ENCODE peak calls at places on chromosomes 13 and 19, in eight cellular contexts. One of them, this sample, is unnamed.

GRCh38 chr13:19618925-19619324 is 14.5 kb upstream of the MPHOSPH8 start:
- DNase-seq in activated T-cell treated with anti-CD3 and anti-CD28 coated beads, Interleukin-2, amount 50 U/mL, for 1 hour: no peak
- DNase-seq in PC-3: peak
- DNase-seq in activated naive CD4-positive, alpha-beta T cell treated with anti-CD3 and anti-CD28 coated beads, Interleukin-2, amount 50 U/mL, for 72 hours: no peak
- DNase-seq in activated CD8-positive, alpha-beta memory T cell treated with anti-CD3 and anti-CD28 coated beads, Interleukin-2, amount 50 U/mL, for 4 hours: no peak
- DNase-seq in heart left ventricle: no peak
- DNase-seq in HT1080: peak
- DNase-seq in nucleus accumbens: no peak
- DNase-seq in this sample: peak

GRCh38 chr13:50679321-50679720 is 164.2 kb downstream of the DLEU7 start:
- DNase-seq in nucleus accumbens: no peak
- DNase-seq in HT1080: peak
- DNase-seq in activated CD8-positive, alpha-beta memory T cell treated with anti-CD3 and anti-CD28 coated beads, Interleukin-2, amount 50 U/mL, for 4 hours: no peak
- DNase-seq in activated T-cell treated with anti-CD3 and anti-CD28 coated beads, Interleukin-2, amount 50 U/mL, for 1 hour: no peak
- DNase-seq in heart left ventricle: no peak
- DNase-seq in PC-3: no peak
- DNase-seq in activated naive CD4-positive, alpha-beta T cell treated with anti-CD3 and anti-CD28 coated beads, Interleukin-2, amount 50 U/mL, for 72 hours: no peak
- DNase-seq in this sample: no peak

GRCh38 chr13:111242585-111242984 is 77.9 kb upstream of the TEX29 start:
- DNase-seq in nucleus accumbens: no peak
- DNase-seq in activated T-cell treated with anti-CD3 and anti-CD28 coated beads, Interleukin-2, amount 50 U/mL, for 1 hour: no peak
- DNase-seq in heart left ventricle: no peak
- DNase-seq in activated naive CD4-positive, alpha-beta T cell treated with anti-CD3 and anti-CD28 coated beads, Interleukin-2, amount 50 U/mL, for 72 hours: no peak
- DNase-seq in HT1080: no peak
- DNase-seq in activated CD8-positive, alpha-beta memory T cell treated with anti-CD3 and anti-CD28 coated beads, Interleukin-2, amount 50 U/mL, for 4 hours: no peak
- DNase-seq in PC-3: no peak
- DNase-seq in this sample: no peak

GRCh38 chr13:25905411-25906010 is 146.3 kb downstream of the SHISA2 start:
- DNase-seq in activated CD8-positive, alpha-beta memory T cell treated with anti-CD3 and anti-CD28 coated beads, Interleukin-2, amount 50 U/mL, for 4 hours: no peak
- DNase-seq in HT1080: peak
- DNase-seq in PC-3: peak
- DNase-seq in nucleus accumbens: no peak
- DNase-seq in activated T-cell treated with anti-CD3 and anti-CD28 coated beads, Interleukin-2, amount 50 U/mL, for 1 hour: no peak
- DNase-seq in heart left ventricle: no peak
- DNase-seq in activated naive CD4-positive, alpha-beta T cell treated with anti-CD3 and anti-CD28 coated beads, Interleukin-2, amount 50 U/mL, for 72 hours: no peak
- DNase-seq in this sample: no peak

GRCh38 chr13:68304287-68304893 is 1074.3 kb upstream of the PCDH9 start:
- DNase-seq in nucleus accumbens: no peak
- DNase-seq in heart left ventricle: no peak
- DNase-seq in activated CD8-positive, alpha-beta memory T cell treated with anti-CD3 and anti-CD28 coated beads, Interleukin-2, amount 50 U/mL, for 4 hours: no peak
- DNase-seq in HT1080: peak
- DNase-seq in PC-3: peak
- DNase-seq in activated naive CD4-positive, alpha-beta T cell treated with anti-CD3 and anti-CD28 coated beads, Interleukin-2, amount 50 U/mL, for 72 hours: no peak
- DNase-seq in activated T-cell treated with anti-CD3 and anti-CD28 coated beads, Interleukin-2, amount 50 U/mL, for 1 hour: no peak
- DNase-seq in this sample: no peak

GRCh38 chr13:29465741-29466293 is 129.7 kb downstream of the SLC7A1 start:
- DNase-seq in PC-3: peak
- DNase-seq in heart left ventricle: peak
- DNase-seq in activated T-cell treated with anti-CD3 and anti-CD28 coated beads, Interleukin-2, amount 50 U/mL, for 1 hour: no peak
- DNase-seq in nucleus accumbens: no peak
- DNase-seq in activated naive CD4-positive, alpha-beta T cell treated with anti-CD3 and anti-CD28 coated beads, Interleukin-2, amount 50 U/mL, for 72 hours: no peak
- DNase-seq in HT1080: peak
- DNase-seq in activated CD8-positive, alpha-beta memory T cell treated with anti-CD3 and anti-CD28 coated beads, Interleukin-2, amount 50 U/mL, for 4 hours: no peak
- DNase-seq in this sample: no peak

GRCh38 chr19:43101950-43102349 is 19.4 kb upstream of the PSG2 start:
- DNase-seq in nucleus accumbens: no peak
- DNase-seq in activated CD8-positive, alpha-beta memory T cell treated with anti-CD3 and anti-CD28 coated beads, Interleukin-2, amount 50 U/mL, for 4 hours: no peak
- DNase-seq in PC-3: peak
- DNase-seq in heart left ventricle: no peak
- DNase-seq in activated T-cell treated with anti-CD3 and anti-CD28 coated beads, Interleukin-2, amount 50 U/mL, for 1 hour: no peak
- DNase-seq in activated naive CD4-positive, alpha-beta T cell treated with anti-CD3 and anti-CD28 coated beads, Interleukin-2, amount 50 U/mL, for 72 hours: no peak
- DNase-seq in HT1080: peak
- DNase-seq in this sample: no peak

GRCh38 chr13:30510811-30511371 is 45.2 kb upstream of the HMGB1 start:
- DNase-seq in activated CD8-positive, alpha-beta memory T cell treated with anti-CD3 and anti-CD28 coated beads, Interleukin-2, amount 50 U/mL, for 4 hours: no peak
- DNase-seq in PC-3: no peak
- DNase-seq in HT1080: no peak
- DNase-seq in activated T-cell treated with anti-CD3 and anti-CD28 coated beads, Interleukin-2, amount 50 U/mL, for 1 hour: no peak
- DNase-seq in nucleus accumbens: no peak
- DNase-seq in heart left ventricle: no peak
- DNase-seq in activated naive CD4-positive, alpha-beta T cell treated with anti-CD3 and anti-CD28 coated beads, Interleukin-2, amount 50 U/mL, for 72 hours: no peak
- DNase-seq in this sample: no peak

GRCh38 chr19:6572217-6572616 is 18.7 kb downstream of the CD70 start:
- DNase-seq in heart left ventricle: peak
- DNase-seq in activated T-cell treated with anti-CD3 and anti-CD28 coated beads, Interleukin-2, amount 50 U/mL, for 1 hour: no peak
- DNase-seq in nucleus accumbens: peak
- DNase-seq in PC-3: no peak
- DNase-seq in activated naive CD4-positive, alpha-beta T cell treated with anti-CD3 and anti-CD28 coated beads, Interleukin-2, amount 50 U/mL, for 72 hours: no peak
- DNase-seq in HT1080: no peak
- DNase-seq in activated CD8-positive, alpha-beta memory T cell treated with anti-CD3 and anti-CD28 coated beads, Interleukin-2, amount 50 U/mL, for 4 hours: no peak
- DNase-seq in this sample: peak

GRCh38 chr13:76350399-76350798 is 535.8 kb downstream of the KCTD12 start:
- DNase-seq in activated CD8-positive, alpha-beta memory T cell treated with anti-CD3 and anti-CD28 coated beads, Interleukin-2, amount 50 U/mL, for 4 hours: no peak
- DNase-seq in activated T-cell treated with anti-CD3 and anti-CD28 coated beads, Interleukin-2, amount 50 U/mL, for 1 hour: no peak
- DNase-seq in PC-3: no peak
- DNase-seq in HT1080: no peak
- DNase-seq in heart left ventricle: no peak
- DNase-seq in activated naive CD4-positive, alpha-beta T cell treated with anti-CD3 and anti-CD28 coated beads, Interleukin-2, amount 50 U/mL, for 72 hours: no peak
- DNase-seq in nucleus accumbens: no peak
- DNase-seq in this sample: no peak

GRCh38 chr13:33524086-33524485 is 238.5 kb upstream of the STARD13 start:
- DNase-seq in activated T-cell treated with anti-CD3 and anti-CD28 coated beads, Interleukin-2, amount 50 U/mL, for 1 hour: no peak
- DNase-seq in PC-3: peak
- DNase-seq in activated CD8-positive, alpha-beta memory T cell treated with anti-CD3 and anti-CD28 coated beads, Interleukin-2, amount 50 U/mL, for 4 hours: no peak
- DNase-seq in nucleus accumbens: no peak
- DNase-seq in heart left ventricle: no peak
- DNase-seq in HT1080: peak
- DNase-seq in activated naive CD4-positive, alpha-beta T cell treated with anti-CD3 and anti-CD28 coated beads, Interleukin-2, amount 50 U/mL, for 72 hours: no peak
- DNase-seq in this sample: no peak

GRCh38 chr13:114134944-114135610 is 2.7 kb upstream of the RASA3 start:
- DNase-seq in nucleus accumbens: no peak
- DNase-seq in activated T-cell treated with anti-CD3 and anti-CD28 coated beads, Interleukin-2, amount 50 U/mL, for 1 hour: no peak
- DNase-seq in heart left ventricle: peak
- DNase-seq in activated naive CD4-positive, alpha-beta T cell treated with anti-CD3 and anti-CD28 coated beads, Interleukin-2, amount 50 U/mL, for 72 hours: no peak
- DNase-seq in PC-3: no peak
- DNase-seq in activated CD8-positive, alpha-beta memory T cell treated with anti-CD3 and anti-CD28 coated beads, Interleukin-2, amount 50 U/mL, for 4 hours: no peak
- DNase-seq in HT1080: no peak
- DNase-seq in this sample: no peak

GRCh38 chr13:42283574-42283973 is 11.6 kb downstream of the AKAP11 start:
- DNase-seq in HT1080: no peak
- DNase-seq in nucleus accumbens: no peak
- DNase-seq in activated naive CD4-positive, alpha-beta T cell treated with anti-CD3 and anti-CD28 coated beads, Interleukin-2, amount 50 U/mL, for 72 hours: no peak
- DNase-seq in activated T-cell treated with anti-CD3 and anti-CD28 coated beads, Interleukin-2, amount 50 U/mL, for 1 hour: no peak
- DNase-seq in heart left ventricle: no peak
- DNase-seq in activated CD8-positive, alpha-beta memory T cell treated with anti-CD3 and anti-CD28 coated beads, Interleukin-2, amount 50 U/mL, for 4 hours: no peak
- DNase-seq in PC-3: no peak
- DNase-seq in this sample: no peak

GRCh38 chr19:16370671-16371391 is 46.2 kb downstream of the KLF2 start:
- DNase-seq in activated T-cell treated with anti-CD3 and anti-CD28 coated beads, Interleukin-2, amount 50 U/mL, for 1 hour: peak
- DNase-seq in heart left ventricle: peak
- DNase-seq in PC-3: no peak
- DNase-seq in HT1080: no peak
- DNase-seq in nucleus accumbens: no peak
- DNase-seq in activated naive CD4-positive, alpha-beta T cell treated with anti-CD3 and anti-CD28 coated beads, Interleukin-2, amount 50 U/mL, for 72 hours: no peak
- DNase-seq in activated CD8-positive, alpha-beta memory T cell treated with anti-CD3 and anti-CD28 coated beads, Interleukin-2, amount 50 U/mL, for 4 hours: no peak
- DNase-seq in this sample: no peak

GRCh38 chr19:52171321-52172169 is at the start of gene ZNF836:
- DNase-seq in nucleus accumbens: peak
- DNase-seq in heart left ventricle: peak
- DNase-seq in HT1080: peak
- DNase-seq in activated T-cell treated with anti-CD3 and anti-CD28 coated beads, Interleukin-2, amount 50 U/mL, for 1 hour: peak
- DNase-seq in activated CD8-positive, alpha-beta memory T cell treated with anti-CD3 and anti-CD28 coated beads, Interleukin-2, amount 50 U/mL, for 4 hours: peak
- DNase-seq in activated naive CD4-positive, alpha-beta T cell treated with anti-CD3 and anti-CD28 coated beads, Interleukin-2, amount 50 U/mL, for 72 hours: peak
- DNase-seq in PC-3: peak
- DNase-seq in this sample: peak

GRCh38 chr19:5719274-5719960 is 529 bp downstream of the LONP1 start:
- DNase-seq in HT1080: no peak
- DNase-seq in heart left ventricle: no peak
- DNase-seq in nucleus accumbens: peak
- DNase-seq in activated T-cell treated with anti-CD3 and anti-CD28 coated beads, Interleukin-2, amount 50 U/mL, for 1 hour: no peak
- DNase-seq in PC-3: no peak
- DNase-seq in activated naive CD4-positive, alpha-beta T cell treated with anti-CD3 and anti-CD28 coated beads, Interleukin-2, amount 50 U/mL, for 72 hours: peak
- DNase-seq in activated CD8-positive, alpha-beta memory T cell treated with anti-CD3 and anti-CD28 coated beads, Interleukin-2, amount 50 U/mL, for 4 hours: no peak
- DNase-seq in this sample: peak

GRCh38 chr13:47437411-47437810 is 540.6 kb upstream of the HTR2A start:
- DNase-seq in PC-3: no peak
- DNase-seq in heart left ventricle: no peak
- DNase-seq in activated naive CD4-positive, alpha-beta T cell treated with anti-CD3 and anti-CD28 coated beads, Interleukin-2, amount 50 U/mL, for 72 hours: no peak
- DNase-seq in nucleus accumbens: no peak
- DNase-seq in HT1080: no peak
- DNase-seq in activated CD8-positive, alpha-beta memory T cell treated with anti-CD3 and anti-CD28 coated beads, Interleukin-2, amount 50 U/mL, for 4 hours: no peak
- DNase-seq in activated T-cell treated with anti-CD3 and anti-CD28 coated beads, Interleukin-2, amount 50 U/mL, for 1 hour: no peak
- DNase-seq in this sample: no peak

GRCh38 chr19:6767081-6767356 is 216 bp downstream of the SH2D3A start:
- DNase-seq in activated CD8-positive, alpha-beta memory T cell treated with anti-CD3 and anti-CD28 coated beads, Interleukin-2, amount 50 U/mL, for 4 hours: no peak
- DNase-seq in heart left ventricle: no peak
- DNase-seq in HT1080: no peak
- DNase-seq in activated T-cell treated with anti-CD3 and anti-CD28 coated beads, Interleukin-2, amount 50 U/mL, for 1 hour: no peak
- DNase-seq in activated naive CD4-positive, alpha-beta T cell treated with anti-CD3 and anti-CD28 coated beads, Interleukin-2, amount 50 U/mL, for 72 hours: no peak
- DNase-seq in PC-3: peak
- DNase-seq in nucleus accumbens: no peak
- DNase-seq in this sample: no peak

GRCh38 chr13:73334459-73334858 is 275.7 kb downstream of the KLF5 start:
- DNase-seq in heart left ventricle: no peak
- DNase-seq in HT1080: peak
- DNase-seq in PC-3: peak
- DNase-seq in nucleus accumbens: no peak
- DNase-seq in activated CD8-positive, alpha-beta memory T cell treated with anti-CD3 and anti-CD28 coated beads, Interleukin-2, amount 50 U/mL, for 4 hours: no peak
- DNase-seq in activated T-cell treated with anti-CD3 and anti-CD28 coated beads, Interleukin-2, amount 50 U/mL, for 1 hour: no peak
- DNase-seq in activated naive CD4-positive, alpha-beta T cell treated with anti-CD3 and anti-CD28 coated beads, Interleukin-2, amount 50 U/mL, for 72 hours: no peak
- DNase-seq in this sample: no peak

GRCh38 chr19:35136977-35137702 is 1.5 kb upstream of the FXYD1 start:
- DNase-seq in activated T-cell treated with anti-CD3 and anti-CD28 coated beads, Interleukin-2, amount 50 U/mL, for 1 hour: no peak
- DNase-seq in nucleus accumbens: no peak
- DNase-seq in HT1080: no peak
- DNase-seq in activated CD8-positive, alpha-beta memory T cell treated with anti-CD3 and anti-CD28 coated beads, Interleukin-2, amount 50 U/mL, for 4 hours: no peak
- DNase-seq in PC-3: no peak
- DNase-seq in activated naive CD4-positive, alpha-beta T cell treated with anti-CD3 and anti-CD28 coated beads, Interleukin-2, amount 50 U/mL, for 72 hours: no peak
- DNase-seq in heart left ventricle: no peak
- DNase-seq in this sample: no peak

GRCh38 chr19:29562299-29563297 is 36.8 kb downstream of the VSTM2B start:
- DNase-seq in heart left ventricle: no peak
- DNase-seq in activated T-cell treated with anti-CD3 and anti-CD28 coated beads, Interleukin-2, amount 50 U/mL, for 1 hour: no peak
- DNase-seq in PC-3: no peak
- DNase-seq in activated naive CD4-positive, alpha-beta T cell treated with anti-CD3 and anti-CD28 coated beads, Interleukin-2, amount 50 U/mL, for 72 hours: no peak
- DNase-seq in HT1080: no peak
- DNase-seq in activated CD8-positive, alpha-beta memory T cell treated with anti-CD3 and anti-CD28 coated beads, Interleukin-2, amount 50 U/mL, for 4 hours: no peak
- DNase-seq in nucleus accumbens: no peak
- DNase-seq in this sample: no peak

GRCh38 chr13:75226755-75227435 is 255.1 kb downstream of the TBC1D4 start:
- DNase-seq in HT1080: peak
- DNase-seq in heart left ventricle: no peak
- DNase-seq in PC-3: peak
- DNase-seq in activated T-cell treated with anti-CD3 and anti-CD28 coated beads, Interleukin-2, amount 50 U/mL, for 1 hour: no peak
- DNase-seq in nucleus accumbens: no peak
- DNase-seq in activated CD8-positive, alpha-beta memory T cell treated with anti-CD3 and anti-CD28 coated beads, Interleukin-2, amount 50 U/mL, for 4 hours: no peak
- DNase-seq in activated naive CD4-positive, alpha-beta T cell treated with anti-CD3 and anti-CD28 coated beads, Interleukin-2, amount 50 U/mL, for 72 hours: no peak
- DNase-seq in this sample: peak

GRCh38 chr19:652467-653389 is 10.3 kb downstream of the RNF126 start:
- DNase-seq in activated T-cell treated with anti-CD3 and anti-CD28 coated beads, Interleukin-2, amount 50 U/mL, for 1 hour: no peak
- DNase-seq in HT1080: no peak
- DNase-seq in nucleus accumbens: no peak
- DNase-seq in PC-3: no peak
- DNase-seq in heart left ventricle: peak
- DNase-seq in activated naive CD4-positive, alpha-beta T cell treated with anti-CD3 and anti-CD28 coated beads, Interleukin-2, amount 50 U/mL, for 72 hours: no peak
- DNase-seq in activated CD8-positive, alpha-beta memory T cell treated with anti-CD3 and anti-CD28 coated beads, Interleukin-2, amount 50 U/mL, for 4 hours: no peak
- DNase-seq in this sample: no peak

GRCh38 chr13:76815344-76815743 is 70.9 kb downstream of the KCTD12 start:
- DNase-seq in heart left ventricle: no peak
- DNase-seq in nucleus accumbens: no peak
- DNase-seq in HT1080: no peak
- DNase-seq in PC-3: no peak
- DNase-seq in activated naive CD4-positive, alpha-beta T cell treated with anti-CD3 and anti-CD28 coated beads, Interleukin-2, amount 50 U/mL, for 72 hours: no peak
- DNase-seq in activated CD8-positive, alpha-beta memory T cell treated with anti-CD3 and anti-CD28 coated beads, Interleukin-2, amount 50 U/mL, for 4 hours: no peak
- DNase-seq in activated T-cell treated with anti-CD3 and anti-CD28 coated beads, Interleukin-2, amount 50 U/mL, for 1 hour: no peak
- DNase-seq in this sample: no peak

GRCh38 chr19:8515317-8515716 is 1.4 kb upstream of the ZNF414 start:
- DNase-seq in activated naive CD4-positive, alpha-beta T cell treated with anti-CD3 and anti-CD28 coated beads, Interleukin-2, amount 50 U/mL, for 72 hours: no peak
- DNase-seq in activated CD8-positive, alpha-beta memory T cell treated with anti-CD3 and anti-CD28 coated beads, Interleukin-2, amount 50 U/mL, for 4 hours: peak
- DNase-seq in heart left ventricle: peak
- DNase-seq in nucleus accumbens: no peak
- DNase-seq in activated T-cell treated with anti-CD3 and anti-CD28 coated beads, Interleukin-2, amount 50 U/mL, for 1 hour: peak
- DNase-seq in HT1080: no peak
- DNase-seq in PC-3: no peak
- DNase-seq in this sample: peak

GRCh38 chr19:44740351-44740824 is 8.1 kb upstream of the BCL3 start:
- DNase-seq in heart left ventricle: no peak
- DNase-seq in activated CD8-positive, alpha-beta memory T cell treated with anti-CD3 and anti-CD28 coated beads, Interleukin-2, amount 50 U/mL, for 4 hours: no peak
- DNase-seq in activated naive CD4-positive, alpha-beta T cell treated with anti-CD3 and anti-CD28 coated beads, Interleukin-2, amount 50 U/mL, for 72 hours: no peak
- DNase-seq in activated T-cell treated with anti-CD3 and anti-CD28 coated beads, Interleukin-2, amount 50 U/mL, for 1 hour: no peak
- DNase-seq in nucleus accumbens: no peak
- DNase-seq in HT1080: no peak
- DNase-seq in PC-3: no peak
- DNase-seq in this sample: no peak

GRCh38 chr13:33224191-33224590 is 61.4 kb downstream of the STARD13 start:
- DNase-seq in nucleus accumbens: no peak
- DNase-seq in activated T-cell treated with anti-CD3 and anti-CD28 coated beads, Interleukin-2, amount 50 U/mL, for 1 hour: no peak
- DNase-seq in activated CD8-positive, alpha-beta memory T cell treated with anti-CD3 and anti-CD28 coated beads, Interleukin-2, amount 50 U/mL, for 4 hours: no peak
- DNase-seq in HT1080: no peak
- DNase-seq in PC-3: no peak
- DNase-seq in activated naive CD4-positive, alpha-beta T cell treated with anti-CD3 and anti-CD28 coated beads, Interleukin-2, amount 50 U/mL, for 72 hours: no peak
- DNase-seq in heart left ventricle: no peak
- DNase-seq in this sample: no peak

GRCh38 chr19:1271528-1272422 is 2.6 kb downstream of the CIRBP start:
- DNase-seq in activated naive CD4-positive, alpha-beta T cell treated with anti-CD3 and anti-CD28 coated beads, Interleukin-2, amount 50 U/mL, for 72 hours: no peak
- DNase-seq in nucleus accumbens: no peak
- DNase-seq in activated T-cell treated with anti-CD3 and anti-CD28 coated beads, Interleukin-2, amount 50 U/mL, for 1 hour: no peak
- DNase-seq in PC-3: no peak
- DNase-seq in heart left ventricle: no peak
- DNase-seq in activated CD8-positive, alpha-beta memory T cell treated with anti-CD3 and anti-CD28 coated beads, Interleukin-2, amount 50 U/mL, for 4 hours: no peak
- DNase-seq in HT1080: no peak
- DNase-seq in this sample: no peak

GRCh38 chr19:11767633-11768133 is 883 bp downstream of the ZNF441 start:
- DNase-seq in activated naive CD4-positive, alpha-beta T cell treated with anti-CD3 and anti-CD28 coated beads, Interleukin-2, amount 50 U/mL, for 72 hours: peak
- DNase-seq in activated T-cell treated with anti-CD3 and anti-CD28 coated beads, Interleukin-2, amount 50 U/mL, for 1 hour: peak
- DNase-seq in nucleus accumbens: peak
- DNase-seq in activated CD8-positive, alpha-beta memory T cell treated with anti-CD3 and anti-CD28 coated beads, Interleukin-2, amount 50 U/mL, for 4 hours: peak
- DNase-seq in heart left ventricle: peak
- DNase-seq in PC-3: peak
- DNase-seq in HT1080: peak
- DNase-seq in this sample: no peak

GRCh38 chr13:23500858-23501257 is 67.4 kb upstream of the SACS start:
- DNase-seq in activated CD8-positive, alpha-beta memory T cell treated with anti-CD3 and anti-CD28 coated beads, Interleukin-2, amount 50 U/mL, for 4 hours: no peak
- DNase-seq in PC-3: peak
- DNase-seq in HT1080: peak
- DNase-seq in activated T-cell treated with anti-CD3 and anti-CD28 coated beads, Interleukin-2, amount 50 U/mL, for 1 hour: no peak
- DNase-seq in heart left ventricle: no peak
- DNase-seq in activated naive CD4-positive, alpha-beta T cell treated with anti-CD3 and anti-CD28 coated beads, Interleukin-2, amount 50 U/mL, for 72 hours: no peak
- DNase-seq in nucleus accumbens: no peak
- DNase-seq in this sample: no peak

GRCh38 chr19:2291185-2291751 is 9.3 kb upstream of the PEAK3 start:
- DNase-seq in activated T-cell treated with anti-CD3 and anti-CD28 coated beads, Interleukin-2, amount 50 U/mL, for 1 hour: no peak
- DNase-seq in activated CD8-positive, alpha-beta memory T cell treated with anti-CD3 and anti-CD28 coated beads, Interleukin-2, amount 50 U/mL, for 4 hours: no peak
- DNase-seq in PC-3: no peak
- DNase-seq in nucleus accumbens: no peak
- DNase-seq in activated naive CD4-positive, alpha-beta T cell treated with anti-CD3 and anti-CD28 coated beads, Interleukin-2, amount 50 U/mL, for 72 hours: no peak
- DNase-seq in HT1080: no peak
- DNase-seq in heart left ventricle: no peak
- DNase-seq in this sample: no peak

GRCh38 chr13:40302351-40302750 is 364.1 kb downstream of the FOXO1 start:
- DNase-seq in heart left ventricle: no peak
- DNase-seq in activated CD8-positive, alpha-beta memory T cell treated with anti-CD3 and anti-CD28 coated beads, Interleukin-2, amount 50 U/mL, for 4 hours: no peak
- DNase-seq in activated naive CD4-positive, alpha-beta T cell treated with anti-CD3 and anti-CD28 coated beads, Interleukin-2, amount 50 U/mL, for 72 hours: no peak
- DNase-seq in PC-3: no peak
- DNase-seq in nucleus accumbens: no peak
- DNase-seq in HT1080: no peak
- DNase-seq in activated T-cell treated with anti-CD3 and anti-CD28 coated beads, Interleukin-2, amount 50 U/mL, for 1 hour: no peak
- DNase-seq in this sample: no peak